ENCODE peak calls at places on chromosome 7, in five cellular contexts. D, B, Y, F and M are unnamed samples.

GRCh38 chr7:115124409-115124939 is 202.6 kb downstream of the MDFIC start:
- DNase-seq in F (no peak), D (no peak), B (no peak), Y (no peak), M (no peak)

GRCh38 chr7:93566876-93567275 is 7.6 kb downstream of the CALCR start:
- DNase-seq in B (no peak), Y (no peak), F (no peak), D (peak), M (no peak)

GRCh38 chr7:34070486-34071323 is 165.4 kb downstream of the BMPER start:
- DNase-seq in F (no peak), D (peak), B (no peak), Y (no peak), M (no peak)

GRCh38 chr7:5574770-5575269 is 151.2 kb upstream of the TNRC18 start:
- DNase-seq in B (no peak), Y (no peak), D (no peak), F (no peak), M (no peak)

GRCh38 chr7:105990726-105991465 is 27.8 kb downstream of the CDHR3 start:
- DNase-seq in D (peak), Y (no peak), B (no peak), F (no peak), M (no peak)

GRCh38 chr7:83528925-83529423 is 120.0 kb downstream of the SEMA3E start:
- DNase-seq in B (no peak), D (no peak), F (no peak), Y (no peak), M (no peak)

GRCh38 chr7:10205690-10206089 is 768.0 kb upstream of the PHF14 start:
- DNase-seq in B (no peak), F (no peak), Y (no peak), D (no peak), M (no peak)

GRCh38 chr7:131896189-131896855 is 339.9 kb upstream of the PODXL start:
- DNase-seq in Y (no peak), B (no peak), D (no peak), F (no peak), M (no peak)

GRCh38 chr7:141221007-141221612 is 147.2 kb downstream of the TMEM178B start:
- DNase-seq in Y (no peak), F (no peak), B (no peak), D (no peak), M (no peak)

GRCh38 chr7:134639683-134640279 is 6.9 kb upstream of the BPGM start:
- DNase-seq in D (no peak), B (no peak), Y (no peak), F (no peak), M (no peak)

GRCh38 chr7:23679898-23680416 is at the start of gene FAM221A:
- DNase-seq in F (peak), B (peak), Y (peak), D (peak), M (no peak)

GRCh38 chr7:127477285-127478039 is 85.0 kb upstream of the ZNF800 start:
- DNase-seq in F (no peak), D (no peak), B (no peak), Y (no peak), M (no peak)

GRCh38 chr7:82697897-82698296 is 254.3 kb upstream of the CACNA2D1 start:
- DNase-seq in B (no peak), D (peak), F (no peak), Y (no peak), M (no peak)

GRCh38 chr7:41824284-41824683 is 121.4 kb upstream of the INHBA start:
- DNase-seq in B (no peak), F (no peak), Y (no peak), D (peak), M (no peak)

GRCh38 chr7:29035044-29035740 is 77.1 kb upstream of the TRIL start:
- DNase-seq in B (no peak), D (peak), F (no peak), Y (no peak), M (no peak)

GRCh38 chr7:136251826-136252225 is 274.7 kb upstream of the MTPN start:
- DNase-seq in F (no peak), D (no peak), Y (no peak), B (no peak), M (no peak)

GRCh38 chr7:99860281-99861127 is 16.3 kb downstream of the OR2AE1 start:
- DNase-seq in D (peak), Y (no peak), F (no peak), B (no peak), M (no peak)

GRCh38 chr7:107838024-107838423 is 35.0 kb upstream of the SLC26A3 start:
- DNase-seq in F (no peak), D (no peak), Y (no peak), B (no peak), M (no peak)

GRCh38 chr7:2523941-2524807 is 4.6 kb downstream of the LFNG start:
- DNase-seq in B (no peak), D (peak), Y (peak), F (no peak), M (no peak)

GRCh38 chr7:150420987-150421674 is 29.3 kb upstream of the GIMAP8 start:
- DNase-seq in B (peak), Y (peak), D (peak), F (peak), M (peak)

GRCh38 chr7:67788689-67789088 is 792.1 kb downstream of the TYW1 start:
- DNase-seq in Y (no peak), B (no peak), D (no peak), F (no peak), M (no peak)

GRCh38 chr7:143008007-143008901 is 18.7 kb downstream of the OR9A2 start:
- DNase-seq in B (peak), Y (peak), D (peak), F (peak), M (no peak)

GRCh38 chr7:94323872-94324271 is 70.8 kb upstream of the COL1A2 start:
- DNase-seq in Y (no peak), F (no peak), D (no peak), B (no peak), M (no peak)

GRCh38 chr7:65798111-65799075 is 74.5 kb upstream of the VKORC1L1 start:
- DNase-seq in Y (no peak), D (peak), B (no peak), F (no peak), M (no peak)

GRCh38 chr7:151115836-151116418 is 29.7 kb downstream of the AGAP3 start:
- DNase-seq in B (no peak), Y (no peak), F (no peak), D (no peak), M (no peak)

GRCh38 chr7:53531-53930 is 138.8 kb upstream of the FAM20C start:
- DNase-seq in D (no peak), F (no peak), B (no peak), Y (no peak), M (no peak)

GRCh38 chr7:98856021-98856422 is 13.8 kb downstream of the TMEM130 start:
- DNase-seq in D (peak), F (no peak), Y (no peak), B (no peak), M (no peak)

GRCh38 chr7:106823631-106824030 is 41.5 kb upstream of the PIK3CG start:
- DNase-seq in Y (no peak), F (no peak), B (no peak), D (no peak), M (no peak)

GRCh38 chr7:42096262-42096661 is 140.7 kb downstream of the GLI3 start:
- DNase-seq in F (no peak), D (no peak), Y (no peak), B (no peak), M (no peak)